ENCODE peak calls at places on chromosomes 16 and 17, in four cellular contexts. Q is fibroblast of lung, T is esophagus squamous epithelium, I is GM12878. J is an unnamed sample. For H3K4me1, the result is how much of the 10 kb centered on the place peaks cover.

GRCh38 chr17:57915980-57916757 is 39.0 kb downstream of the CUEDC1 start:
- DNase-seq in Q (no peak), T (no peak), I (no peak), J (no peak)

GRCh38 chr16:24539850-24540484 is 601 bp downstream of the RBBP6 start:
- DNase-seq in Q (peak), T (no peak), I (no peak), J (peak)

GRCh38 chr16:35687071-35687470 is 2227.7 kb downstream of the TP53TG3F start:
- DNase-seq in Q (no peak), T (no peak), I (no peak), J (no peak)

GRCh38 chr16:30066882-30067583 is 1.5 kb downstream of the ALDOA start:
- DNase-seq in Q (no peak), T (no peak), I (no peak), J (no peak)

GRCh38 chr16:20072524-20073202 is 1.0 kb downstream of the GPR139 start:
- DNase-seq in Q (no peak), T (no peak), I (no peak), J (no peak)

GRCh38 chr17:56880133-56880532 is 33.7 kb downstream of the TRIM25 start:
- DNase-seq in Q (no peak), T (no peak), I (no peak), J (no peak)

GRCh38 chr16:46884513-46885293 is 541 bp downstream of the GPT2 start:
- DNase-seq in Q (peak), T (no peak), I (no peak), J (peak)

GRCh38 chr16:87412371-87412995 is 20.3 kb downstream of the MAP1LC3B start:
- DNase-seq in Q (no peak), T (no peak), I (no peak), J (no peak)

GRCh38 chr16:47013910-47014309 is 40.4 kb upstream of the DNAJA2 start:
- DNase-seq in Q (no peak), T (no peak), I (no peak), J (no peak)

GRCh38 chr16:54402270-54402669 is 115.7 kb upstream of the IRX3 start:
- DNase-seq in Q (no peak), T (no peak), I (no peak), J (no peak)

GRCh38 chr16:88298166-88298881 is 84.4 kb upstream of the ZNF469 start:
- DNase-seq in Q (peak), T (no peak), I (no peak), J (no peak)

GRCh38 chr16:78434401-78434800 is 334.9 kb downstream of the WWOX start:
- DNase-seq in Q (no peak), T (no peak), I (no peak), J (no peak)

GRCh38 chr17:46056800-46057304 is 57.8 kb downstream of the STH start:
- DNase-seq in Q (peak), T (no peak), I (no peak), J (no peak)

GRCh38 chr17:79180358-79181005 is 105.9 kb downstream of the ENGASE start:
- DNase-seq in Q (no peak), T (no peak), I (no peak), J (no peak)

GRCh38 chr17:55577687-55578086 is 66.4 kb upstream of the SMIM36 start:
- DNase-seq in Q (peak), T (no peak), I (no peak), J (no peak)

GRCh38 chr17:58005031-58005727 is 1.9 kb downstream of the SRSF1 start:
- DNase-seq in Q (no peak), T (no peak), I (no peak), J (no peak)

GRCh38 chr17:1736348-1737281 is 6.1 kb upstream of the SERPINF2 start:
- DNase-seq in Q (peak), T (no peak), I (no peak), J (no peak)

GRCh38 chr16:20611975-20612471 is 35.9 kb upstream of the ACSM2B start:
- DNase-seq in Q (no peak), T (no peak), I (no peak), J (no peak)

GRCh38 chr17:74362811-74363498 is 1.3 kb upstream of the BTBD17 start:
- DNase-seq in Q (no peak), T (no peak), I (no peak), J (no peak)

GRCh38 chr17:82281502-82282238 is 8.2 kb upstream of the CSNK1D start:
- DNase-seq in Q (peak), T (no peak), I (peak), J (no peak)

GRCh38 chr16:79026117-79026516 is 574.4 kb downstream of the MAF start:
- DNase-seq in Q (no peak), T (no peak), I (no peak), J (no peak)

GRCh38 chr16:342455-343213 is 9.9 kb downstream of the AXIN1 start:
- DNase-seq in Q (no peak), T (no peak), I (no peak), J (no peak)
- H3K4me1 ChIP-seq in Q (under half), T (under half), I (under half), J (under half)

GRCh38 chr16:11141409-11142260 is 114.4 kb downstream of the SOCS1 start:
- DNase-seq in Q (no peak), T (no peak), I (no peak), J (no peak)
- H3K4me1 ChIP-seq in Q (under half), T (under half), I (under half), J (under half)

GRCh38 chr17:42131971-42132370 is 9.4 kb downstream of the HSPB9 start:
- DNase-seq in Q (peak), T (no peak), I (no peak), J (no peak)
- H3K4me1 ChIP-seq in Q (under half), T (half or more), I (under half), J (under half)

DNA sequence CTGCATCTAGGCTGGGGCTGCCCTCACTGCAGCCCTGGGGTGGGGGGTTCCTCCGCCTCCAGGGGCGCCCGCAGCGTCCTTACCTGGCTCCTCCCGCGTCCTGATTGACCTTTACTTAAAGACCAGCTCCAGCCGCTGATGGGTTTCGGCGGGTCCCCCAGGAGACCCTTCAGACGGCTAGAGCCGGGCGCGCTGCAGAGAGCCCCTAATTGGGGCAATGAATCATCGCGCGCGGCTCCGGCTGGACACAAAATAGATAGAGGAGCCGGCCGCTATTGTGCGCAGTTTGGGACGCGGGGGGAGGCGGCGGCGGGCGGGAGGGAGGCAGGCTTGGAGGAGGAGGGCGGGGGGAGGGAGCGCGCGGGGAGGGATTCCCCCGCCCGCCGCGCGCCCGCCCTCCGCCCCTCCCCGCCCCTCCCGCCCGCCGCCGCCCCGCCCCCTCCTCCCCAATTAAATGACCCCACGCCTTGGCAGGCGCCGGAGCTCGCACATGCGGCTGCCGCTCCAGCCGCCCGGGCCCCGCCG is 56.5 kb upstream of the CIBAR2 start:
- DNase-seq in Q (peak), T (no peak), I (no peak), J (no peak)
- H3K4me1 ChIP-seq in Q (under half), T (under half), I (under half), J (under half)

GRCh38 chr17:63622571-63623390 is 564 bp downstream of the MAP3K3 start:
- DNase-seq in Q (peak), T (peak), I (no peak), J (peak)
- H3K4me1 ChIP-seq in Q (under half), T (under half), I (under half), J (under half)

GRCh38 chr16:68328860-68329370 is 18.1 kb downstream of the PRMT7 start:
- DNase-seq in Q (no peak), T (no peak), I (no peak), J (no peak)
- H3K4me1 ChIP-seq in Q (under half), T (under half), I (under half), J (under half)

DNA sequence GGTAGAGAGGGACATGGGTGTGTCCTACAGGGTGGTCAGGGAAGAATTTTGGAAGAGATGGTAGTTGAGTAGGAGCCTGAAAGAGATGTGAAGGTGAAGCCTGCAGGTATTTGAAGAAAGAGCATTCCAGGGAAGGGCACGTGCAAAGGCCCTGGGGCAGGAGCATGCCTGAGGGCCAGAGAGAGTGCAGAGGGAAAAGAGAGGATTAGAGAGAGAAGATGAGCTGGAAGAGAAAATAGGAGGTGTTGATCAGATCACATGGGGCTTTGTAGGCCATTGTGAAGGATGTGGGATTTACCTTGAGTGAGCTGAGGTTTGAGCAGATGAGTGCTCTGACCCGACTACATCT is 455.0 kb downstream of the HAPSTR1 start:
- DNase-seq in Q (no peak), T (no peak), I (no peak), J (no peak)
- H3K4me1 ChIP-seq in Q (under half), T (under half), I (under half), J (under half)